ENCODE peak calls at places on chromosomes 6 and 20, in nine cellular contexts. R is ovary, V is heart right ventricle, U is adrenal gland, M is psoas muscle, I is dorsolateral prefrontal cortex, J is OCI-LY7, A is pancreas, E is hepatocyte. Y is an unnamed sample.

GRCh38 chr6:153767127-153767526 is 271.9 kb upstream of the OPRM1 start:
- DNase-seq in R (no peak), V (no peak), U (no peak), M (no peak), I (no peak), J (no peak), A (no peak), E (peak), Y (no peak)

GRCh38 chr6:31794866-31795615 is 511 bp downstream of the VARS1 start:
- DNase-seq in R (no peak), V (peak), U (no peak), M (no peak), I (no peak), J (no peak), A (peak), E (no peak), Y (peak)

GRCh38 chr6:133863228-133863627 is 25.7 kb upstream of the TCF21 start:
- DNase-seq in R (no peak), V (no peak), U (no peak), M (no peak), I (no peak), J (no peak), A (no peak), E (no peak), Y (no peak)

GRCh38 chr6:165662671-165663282 is at the start of gene PDE10A:
- DNase-seq in R (peak), V (peak), U (no peak), M (peak), I (no peak), J (no peak), A (no peak), E (peak), Y (no peak)

GRCh38 chr20:55269913-55270312 is 735.4 kb downstream of the CBLN4 start:
- DNase-seq in R (no peak), V (no peak), U (no peak), M (no peak), I (no peak), J (no peak), A (no peak), E (no peak), Y (no peak)

GRCh38 chr6:26033942-26034354 is 53.3 kb upstream of the HFE start:
- DNase-seq in R (no peak), V (no peak), U (no peak), M (peak), I (no peak), J (peak), A (peak), E (no peak), Y (no peak)

GRCh38 chr6:21678990-21679389 is 85.4 kb downstream of the SOX4 start:
- DNase-seq in R (no peak), V (no peak), U (no peak), M (no peak), I (no peak), J (no peak), A (no peak), E (peak), Y (no peak)

GRCh38 chr6:19691465-19692167 is 145.6 kb upstream of the ID4 start:
- DNase-seq in R (no peak), V (no peak), U (no peak), M (no peak), I (peak), J (no peak), A (no peak), E (peak), Y (no peak)

GRCh38 chr6:13454286-13455221 is 32.8 kb downstream of the GFOD1 start:
- DNase-seq in R (no peak), V (peak), U (peak), M (peak), I (peak), J (peak), A (no peak), E (no peak), Y (no peak)

GRCh38 chr6:140180306-140180705 is 805.9 kb upstream of the CITED2 start:
- DNase-seq in R (no peak), V (no peak), U (no peak), M (no peak), I (no peak), J (no peak), A (no peak), E (no peak), Y (no peak)

GRCh38 chr6:13263669-13264068 is 64.7 kb downstream of the TBC1D7 start:
- DNase-seq in R (no peak), V (no peak), U (no peak), M (no peak), I (no peak), J (no peak), A (no peak), E (no peak), Y (no peak)

GRCh38 chr20:36454664-36455427 is 86.5 kb upstream of the MYL9 start:
- DNase-seq in R (no peak), V (peak), U (peak), M (peak), I (peak), J (no peak), A (peak), E (peak), Y (no peak)

GRCh38 chr20:50713677-50714101 is 17.7 kb upstream of the PARD6B start:
- DNase-seq in R (peak), V (no peak), U (peak), M (no peak), I (no peak), J (no peak), A (no peak), E (peak), Y (no peak)

GRCh38 chr6:87697581-87698552 is 4.2 kb downstream of the AKIRIN2 start:
- DNase-seq in R (no peak), V (no peak), U (no peak), M (no peak), I (no peak), J (peak), A (no peak), E (peak), Y (no peak)

GRCh38 chr6:139473239-139473701 is 98.8 kb upstream of the CITED2 start:
- DNase-seq in R (peak), V (no peak), U (peak), M (peak), I (no peak), J (no peak), A (peak), E (no peak), Y (no peak)

GRCh38 chr6:106757267-106757666 is 127.9 kb downstream of the QRSL1 start:
- DNase-seq in R (no peak), V (no peak), U (no peak), M (no peak), I (no peak), J (no peak), A (no peak), E (no peak), Y (no peak)

GRCh38 chr6:137839076-137839475 is 28.0 kb upstream of the TNFAIP3 start:
- DNase-seq in R (no peak), V (no peak), U (no peak), M (no peak), I (no peak), J (no peak), A (no peak), E (no peak), Y (no peak)

GRCh38 chr6:33620158-33620583 is 951 bp upstream of the ITPR3 start:
- DNase-seq in R (peak), V (peak), U (peak), M (no peak), I (no peak), J (peak), A (peak), E (peak), Y (no peak)

GRCh38 chr6:130293800-130294199 is 71.0 kb upstream of the SAMD3 start:
- DNase-seq in R (no peak), V (no peak), U (no peak), M (no peak), I (no peak), J (peak), A (no peak), E (peak), Y (no peak)

GRCh38 chr6:136753624-136754023 is 38.7 kb downstream of the MAP3K5 start:
- DNase-seq in R (no peak), V (no peak), U (no peak), M (no peak), I (no peak), J (no peak), A (no peak), E (no peak), Y (no peak)

GRCh38 chr6:148628251-148628650 is 118.6 kb upstream of the UST start:
- DNase-seq in R (no peak), V (no peak), U (no peak), M (no peak), I (no peak), J (no peak), A (no peak), E (no peak), Y (no peak)

GRCh38 chr6:118589186-118589585 is 41.1 kb downstream of the PLN start:
- DNase-seq in R (no peak), V (no peak), U (no peak), M (no peak), I (no peak), J (no peak), A (no peak), E (no peak), Y (no peak)

GRCh38 chr20:31919756-31920155 is 32.1 kb downstream of the PDRG1 start:
- DNase-seq in R (no peak), V (no peak), U (no peak), M (no peak), I (no peak), J (no peak), A (no peak), E (no peak), Y (no peak)

GRCh38 chr6:82057846-82058554 is 189.5 kb downstream of the IBTK start:
- DNase-seq in R (no peak), V (no peak), U (no peak), M (no peak), I (no peak), J (no peak), A (no peak), E (no peak), Y (no peak)

GRCh38 chr20:325043-325888 is at the start of gene SOX12:
- DNase-seq in R (peak), V (peak), U (peak), M (peak), I (peak), J (peak), A (peak), E (peak), Y (peak)

GRCh38 chr6:14008809-14009208 is 84.1 kb downstream of the RNF182 start:
- DNase-seq in R (no peak), V (no peak), U (no peak), M (no peak), I (no peak), J (no peak), A (no peak), E (no peak), Y (no peak)

GRCh38 chr6:31114970-31115849 is 610 bp downstream of the PSORS1C1 start:
- DNase-seq in R (no peak), V (no peak), U (no peak), M (no peak), I (no peak), J (no peak), A (no peak), E (peak), Y (no peak)

GRCh38 chr20:56361888-56362287 is 3.1 kb downstream of the FAM210B start:
- DNase-seq in R (no peak), V (no peak), U (no peak), M (no peak), I (no peak), J (no peak), A (no peak), E (no peak), Y (no peak)

GRCh38 chr20:56360899-56361199 is 2.1 kb downstream of the FAM210B start:
- DNase-seq in R (no peak), V (no peak), U (no peak), M (no peak), I (no peak), J (no peak), A (no peak), E (no peak), Y (no peak)

GRCh38 chr20:56359212-56360132 is 698 bp downstream of the FAM210B start:
- DNase-seq in R (peak), V (peak), U (peak), M (peak), I (no peak), J (no peak), A (peak), E (peak), Y (peak)

GRCh38 chr20:56358600-56359211 is at the start of gene FAM210B:
- DNase-seq in R (peak), V (peak), U (peak), M (peak), I (peak), J (peak), A (peak), E (peak), Y (peak)

GRCh38 chr20:56360133-56360898 is 1.5 kb downstream of the FAM210B start:
- DNase-seq in R (no peak), V (no peak), U (peak), M (no peak), I (no peak), J (no peak), A (no peak), E (no peak), Y (no peak)
- H3K4me3 ChIP-seq in R (peak), V (peak), U (no peak), M (peak), I (peak), J (no peak), A (peak), E (no peak), Y (peak)

DNA sequence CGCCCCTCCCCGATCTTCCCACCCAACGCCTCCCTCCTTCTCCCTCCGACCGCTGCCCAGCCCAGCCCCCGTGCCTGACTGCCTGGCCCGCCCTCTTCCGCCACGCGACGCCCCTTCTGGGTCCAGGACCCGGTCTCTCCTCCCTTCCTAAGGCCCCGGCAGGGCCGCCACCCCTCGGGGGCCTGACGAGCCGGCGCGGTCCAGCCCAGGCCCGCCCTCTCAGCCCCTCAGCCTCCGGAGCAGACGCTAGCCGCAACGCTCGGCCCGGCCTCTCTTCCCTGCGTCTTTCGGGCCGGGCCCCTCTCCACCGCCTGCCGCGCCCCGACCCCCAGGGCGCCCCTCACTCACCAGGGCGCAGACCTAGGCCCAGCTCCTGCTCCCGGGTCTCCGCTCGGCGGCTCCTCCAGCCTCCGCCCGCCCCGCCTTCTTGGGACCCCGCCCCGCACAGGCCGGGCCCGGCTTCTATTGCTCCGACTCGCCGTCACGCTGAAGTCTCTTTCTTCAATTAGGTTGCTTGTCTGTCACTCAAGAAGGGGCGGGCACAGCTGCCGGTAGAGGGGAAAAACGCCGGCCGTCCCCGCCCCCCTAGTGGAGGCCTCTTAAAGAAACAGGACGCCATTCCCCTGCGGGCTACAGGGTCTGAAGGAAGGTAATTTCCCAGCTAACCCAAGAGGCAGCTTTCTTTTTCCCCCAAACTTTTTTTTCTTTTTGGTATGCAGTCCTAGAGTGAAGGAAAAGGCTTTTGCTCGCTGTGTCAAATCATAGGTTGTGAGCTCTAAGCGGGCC is at the start of gene ELMO2:
- DNase-seq in R (peak), V (peak), U (peak), M (peak), I (peak), J (peak), A (peak), E (peak), Y (peak)
- H3K27ac ChIP-seq in R (peak), V (peak), U (peak), M (peak), I (peak), J (no peak), A (peak), E (peak), Y (peak)

GRCh38 chr6:84762220-84762940 is 2.0 kb downstream of the TBX18 start:
- DNase-seq in R (peak), V (no peak), U (peak), M (no peak), I (no peak), J (no peak), A (no peak), E (peak), Y (no peak)
- TF ChIP-seq CTCF in R (peak), V (no peak), U (no peak), M (no peak), I (no peak), J (no peak), A (no peak), E (no peak), Y (no peak)

DNA sequence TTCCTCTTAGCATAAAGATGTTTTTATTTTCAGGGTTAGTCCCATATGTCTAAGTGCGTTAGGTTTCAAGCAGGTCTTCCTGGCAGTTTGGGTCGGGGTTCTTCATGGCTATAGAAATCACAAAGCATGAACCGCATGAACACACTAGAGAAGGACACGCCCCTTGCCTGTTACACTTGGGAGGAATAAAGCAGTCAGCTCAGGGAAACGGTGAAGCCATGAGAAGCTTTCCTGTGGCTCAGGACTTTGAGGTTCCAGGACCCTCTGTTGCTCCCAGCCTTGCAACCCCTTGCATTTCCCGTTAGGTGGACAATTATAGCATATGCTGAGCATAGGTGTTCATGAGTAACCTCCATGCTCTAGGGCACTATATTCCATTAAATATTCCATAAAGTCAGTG is 96.7 kb downstream of the SYCP2 start:
- DNase-seq in R (no peak), V (no peak), U (no peak), M (no peak), I (no peak), J (no peak), A (no peak), E (no peak), Y (no peak)
- H3K4me3 ChIP-seq in R (no peak), V (peak), U (no peak), M (no peak), I (peak), J (no peak), A (no peak), E (no peak), Y (no peak)

DNA sequence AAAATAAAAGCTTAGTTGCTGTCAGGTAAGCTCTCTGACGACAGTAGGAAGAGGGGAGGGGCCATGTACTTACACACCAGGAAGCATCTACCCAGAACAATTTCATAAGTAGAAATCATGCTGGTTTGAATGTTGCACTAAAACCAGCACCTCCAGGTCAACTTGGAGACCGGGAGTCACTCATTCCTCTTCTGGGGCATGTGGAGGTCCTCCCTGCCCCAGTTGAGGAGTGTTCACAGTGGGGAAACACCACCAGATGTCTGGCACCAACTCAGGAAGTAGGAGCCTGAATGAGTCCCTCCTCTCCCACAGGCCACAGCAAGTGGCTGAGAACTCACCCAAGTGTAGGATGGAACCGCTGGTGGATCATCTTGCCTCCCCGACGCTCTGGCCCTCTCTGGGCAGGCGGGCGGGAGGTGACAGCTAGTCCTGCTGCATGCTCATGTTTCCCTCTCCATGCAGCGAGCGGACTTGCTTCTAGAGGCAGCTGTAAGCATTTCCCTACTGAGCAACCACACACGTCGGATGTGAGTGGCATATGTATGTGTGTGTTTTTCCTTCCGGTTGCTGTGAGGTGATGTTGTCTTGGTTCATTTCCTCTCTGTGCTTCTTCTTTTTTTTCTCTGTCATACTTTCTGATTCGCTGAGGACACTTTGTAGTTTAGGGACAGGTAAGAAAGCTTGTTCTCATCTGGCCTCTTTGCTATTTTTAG is 149.5 kb upstream of the NEDD9 start:
- DNase-seq in R (no peak), V (peak), U (peak), M (no peak), I (no peak), J (peak), A (no peak), E (no peak), Y (no peak)
- H3K27ac ChIP-seq in R (no peak), V (peak), U (no peak), M (no peak), I (no peak), J (peak), A (no peak), E (no peak), Y (peak)

Y was measured in coronary artery.